ENCODE peak calls at places on chromosomes 7 and 10, in seven cellular contexts. One of them, this sample, is unnamed.

GRCh38 chr7:55484241-55484640 is 88.1 kb downstream of the VOPP1 start:
- DNase-seq in substantia nigra: no peak
- DNase-seq in AG04450: no peak
- DNase-seq in activated T-helper 1 cell treated with anti-CD3 and anti-CD28 coated beads, Interleukin-2, amount 50 U/mL, for 16 hours: no peak
- DNase-seq in Ammon's horn: no peak
- DNase-seq in CD8-positive, alpha-beta T cell: peak
- DNase-seq in GM20000: no peak
- DNase-seq in this sample: no peak

GRCh38 chr7:24741691-24742639 is 15.3 kb downstream of the GSDME start:
- DNase-seq in substantia nigra: no peak
- DNase-seq in AG04450: peak
- DNase-seq in activated T-helper 1 cell treated with anti-CD3 and anti-CD28 coated beads, Interleukin-2, amount 50 U/mL, for 16 hours: no peak
- DNase-seq in Ammon's horn: no peak
- DNase-seq in CD8-positive, alpha-beta T cell: no peak
- DNase-seq in GM20000: no peak
- DNase-seq in this sample: peak

GRCh38 chr7:5636446-5636835 is 145.0 kb downstream of the RNF216 start:
- DNase-seq in substantia nigra: peak
- DNase-seq in AG04450: no peak
- DNase-seq in activated T-helper 1 cell treated with anti-CD3 and anti-CD28 coated beads, Interleukin-2, amount 50 U/mL, for 16 hours: no peak
- DNase-seq in Ammon's horn: peak
- DNase-seq in CD8-positive, alpha-beta T cell: no peak
- DNase-seq in GM20000: no peak
- DNase-seq in this sample: no peak

GRCh38 chr7:105015631-105015965 is 1.6 kb downstream of the KMT2E start:
- DNase-seq in substantia nigra: no peak
- DNase-seq in AG04450: no peak
- DNase-seq in activated T-helper 1 cell treated with anti-CD3 and anti-CD28 coated beads, Interleukin-2, amount 50 U/mL, for 16 hours: no peak
- DNase-seq in Ammon's horn: peak
- DNase-seq in CD8-positive, alpha-beta T cell: no peak
- DNase-seq in GM20000: peak
- DNase-seq in this sample: no peak

GRCh38 chr7:80218723-80219122 is 84.1 kb downstream of the GNAI1 start:
- DNase-seq in substantia nigra: no peak
- DNase-seq in AG04450: peak
- DNase-seq in activated T-helper 1 cell treated with anti-CD3 and anti-CD28 coated beads, Interleukin-2, amount 50 U/mL, for 16 hours: no peak
- DNase-seq in Ammon's horn: no peak
- DNase-seq in CD8-positive, alpha-beta T cell: no peak
- DNase-seq in GM20000: no peak
- DNase-seq in this sample: peak

GRCh38 chr7:87739306-87739705 is 111.1 kb downstream of the RUNDC3B start:
- DNase-seq in substantia nigra: no peak
- DNase-seq in AG04450: no peak
- DNase-seq in activated T-helper 1 cell treated with anti-CD3 and anti-CD28 coated beads, Interleukin-2, amount 50 U/mL, for 16 hours: no peak
- DNase-seq in Ammon's horn: no peak
- DNase-seq in CD8-positive, alpha-beta T cell: no peak
- DNase-seq in GM20000: no peak
- DNase-seq in this sample: no peak

GRCh38 chr10:77341055-77341454 is 296.6 kb downstream of the KCNMA1 start:
- DNase-seq in substantia nigra: no peak
- DNase-seq in AG04450: no peak
- DNase-seq in activated T-helper 1 cell treated with anti-CD3 and anti-CD28 coated beads, Interleukin-2, amount 50 U/mL, for 16 hours: no peak
- DNase-seq in Ammon's horn: no peak
- DNase-seq in CD8-positive, alpha-beta T cell: no peak
- DNase-seq in GM20000: no peak
- DNase-seq in this sample: no peak

GRCh38 chr10:124000792-124001201 is 92.6 kb downstream of the CHST15 start:
- DNase-seq in substantia nigra: no peak
- DNase-seq in AG04450: no peak
- DNase-seq in activated T-helper 1 cell treated with anti-CD3 and anti-CD28 coated beads, Interleukin-2, amount 50 U/mL, for 16 hours: no peak
- DNase-seq in Ammon's horn: peak
- DNase-seq in CD8-positive, alpha-beta T cell: peak
- DNase-seq in GM20000: no peak
- DNase-seq in this sample: no peak

GRCh38 chr10:91635401-91636400 is 2.8 kb upstream of the PPP1R3C start:
- DNase-seq in substantia nigra: no peak
- DNase-seq in AG04450: no peak
- DNase-seq in activated T-helper 1 cell treated with anti-CD3 and anti-CD28 coated beads, Interleukin-2, amount 50 U/mL, for 16 hours: no peak
- DNase-seq in Ammon's horn: peak
- DNase-seq in CD8-positive, alpha-beta T cell: no peak
- DNase-seq in GM20000: peak
- DNase-seq in this sample: no peak

GRCh38 chr7:2109936-2110585 is 122.7 kb downstream of the MAD1L1 start:
- DNase-seq in substantia nigra: no peak
- DNase-seq in AG04450: peak
- DNase-seq in activated T-helper 1 cell treated with anti-CD3 and anti-CD28 coated beads, Interleukin-2, amount 50 U/mL, for 16 hours: peak
- DNase-seq in Ammon's horn: no peak
- DNase-seq in CD8-positive, alpha-beta T cell: no peak
- DNase-seq in GM20000: peak
- DNase-seq in this sample: peak

GRCh38 chr7:137462847-137463246 is 119.3 kb upstream of the PTN start:
- DNase-seq in substantia nigra: no peak
- DNase-seq in AG04450: no peak
- DNase-seq in activated T-helper 1 cell treated with anti-CD3 and anti-CD28 coated beads, Interleukin-2, amount 50 U/mL, for 16 hours: no peak
- DNase-seq in Ammon's horn: no peak
- DNase-seq in CD8-positive, alpha-beta T cell: no peak
- DNase-seq in GM20000: no peak
- DNase-seq in this sample: no peak

GRCh38 chr7:151073990-151074389 is 6.6 kb downstream of the FASTK start:
- DNase-seq in substantia nigra: no peak
- DNase-seq in AG04450: no peak
- DNase-seq in activated T-helper 1 cell treated with anti-CD3 and anti-CD28 coated beads, Interleukin-2, amount 50 U/mL, for 16 hours: no peak
- DNase-seq in Ammon's horn: no peak
- DNase-seq in CD8-positive, alpha-beta T cell: no peak
- DNase-seq in GM20000: no peak
- DNase-seq in this sample: no peak

GRCh38 chr7:124072603-124073324 is 39.9 kb upstream of the TMEM229A start:
- DNase-seq in substantia nigra: no peak
- DNase-seq in AG04450: peak
- DNase-seq in activated T-helper 1 cell treated with anti-CD3 and anti-CD28 coated beads, Interleukin-2, amount 50 U/mL, for 16 hours: no peak
- DNase-seq in Ammon's horn: no peak
- DNase-seq in CD8-positive, alpha-beta T cell: no peak
- DNase-seq in GM20000: no peak
- DNase-seq in this sample: no peak

GRCh38 chr10:50550291-50550839 is 73.4 kb downstream of the SGMS1 start:
- DNase-seq in substantia nigra: no peak
- DNase-seq in AG04450: no peak
- DNase-seq in activated T-helper 1 cell treated with anti-CD3 and anti-CD28 coated beads, Interleukin-2, amount 50 U/mL, for 16 hours: no peak
- DNase-seq in Ammon's horn: no peak
- DNase-seq in CD8-positive, alpha-beta T cell: no peak
- DNase-seq in GM20000: no peak
- DNase-seq in this sample: no peak

GRCh38 chr10:68133553-68133952 is 24.3 kb downstream of the MYPN start:
- DNase-seq in substantia nigra: no peak
- DNase-seq in AG04450: no peak
- DNase-seq in activated T-helper 1 cell treated with anti-CD3 and anti-CD28 coated beads, Interleukin-2, amount 50 U/mL, for 16 hours: no peak
- DNase-seq in Ammon's horn: no peak
- DNase-seq in CD8-positive, alpha-beta T cell: no peak
- DNase-seq in GM20000: no peak
- DNase-seq in this sample: no peak

GRCh38 chr10:114615600-114616007 is 42.5 kb downstream of the ABLIM1 start:
- DNase-seq in substantia nigra: no peak
- DNase-seq in AG04450: no peak
- DNase-seq in activated T-helper 1 cell treated with anti-CD3 and anti-CD28 coated beads, Interleukin-2, amount 50 U/mL, for 16 hours: no peak
- DNase-seq in Ammon's horn: no peak
- DNase-seq in CD8-positive, alpha-beta T cell: no peak
- DNase-seq in GM20000: peak
- DNase-seq in this sample: no peak

GRCh38 chr7:47669178-47669878 is 87.4 kb upstream of the TNS3 start:
- DNase-seq in substantia nigra: no peak
- DNase-seq in AG04450: peak
- DNase-seq in activated T-helper 1 cell treated with anti-CD3 and anti-CD28 coated beads, Interleukin-2, amount 50 U/mL, for 16 hours: no peak
- DNase-seq in Ammon's horn: peak
- DNase-seq in CD8-positive, alpha-beta T cell: no peak
- DNase-seq in GM20000: peak
- DNase-seq in this sample: peak

GRCh38 chr10:110671788-110672579 is 27.8 kb downstream of the RBM20 start:
- DNase-seq in substantia nigra: peak
- DNase-seq in AG04450: no peak
- DNase-seq in activated T-helper 1 cell treated with anti-CD3 and anti-CD28 coated beads, Interleukin-2, amount 50 U/mL, for 16 hours: peak
- DNase-seq in Ammon's horn: peak
- DNase-seq in CD8-positive, alpha-beta T cell: peak
- DNase-seq in GM20000: peak
- DNase-seq in this sample: no peak

GRCh38 chr10:132522521-132523411 is 14.8 kb upstream of the INPP5A start:
- DNase-seq in substantia nigra: no peak
- DNase-seq in AG04450: no peak
- DNase-seq in activated T-helper 1 cell treated with anti-CD3 and anti-CD28 coated beads, Interleukin-2, amount 50 U/mL, for 16 hours: no peak
- DNase-seq in Ammon's horn: no peak
- DNase-seq in CD8-positive, alpha-beta T cell: no peak
- DNase-seq in GM20000: no peak
- DNase-seq in this sample: no peak

GRCh38 chr7:24574365-24574764 is 1.1 kb downstream of the PALS2 start:
- DNase-seq in substantia nigra: no peak
- DNase-seq in AG04450: no peak
- DNase-seq in activated T-helper 1 cell treated with anti-CD3 and anti-CD28 coated beads, Interleukin-2, amount 50 U/mL, for 16 hours: no peak
- DNase-seq in Ammon's horn: no peak
- DNase-seq in CD8-positive, alpha-beta T cell: no peak
- DNase-seq in GM20000: no peak
- DNase-seq in this sample: no peak

GRCh38 chr10:13810536-13810935 is 223.8 kb downstream of the PRPF18 start:
- DNase-seq in substantia nigra: no peak
- DNase-seq in AG04450: no peak
- DNase-seq in activated T-helper 1 cell treated with anti-CD3 and anti-CD28 coated beads, Interleukin-2, amount 50 U/mL, for 16 hours: no peak
- DNase-seq in Ammon's horn: no peak
- DNase-seq in CD8-positive, alpha-beta T cell: no peak
- DNase-seq in GM20000: no peak
- DNase-seq in this sample: no peak

GRCh38 chr7:24283559-24283899 is 461 bp upstream of the NPY start:
- DNase-seq in substantia nigra: no peak
- DNase-seq in AG04450: no peak
- DNase-seq in activated T-helper 1 cell treated with anti-CD3 and anti-CD28 coated beads, Interleukin-2, amount 50 U/mL, for 16 hours: no peak
- DNase-seq in Ammon's horn: no peak
- DNase-seq in CD8-positive, alpha-beta T cell: no peak
- DNase-seq in GM20000: no peak
- DNase-seq in this sample: no peak

GRCh38 chr10:106435081-106435480 is 729.4 kb downstream of the SORCS1 start:
- DNase-seq in substantia nigra: no peak
- DNase-seq in AG04450: no peak
- DNase-seq in activated T-helper 1 cell treated with anti-CD3 and anti-CD28 coated beads, Interleukin-2, amount 50 U/mL, for 16 hours: no peak
- DNase-seq in Ammon's horn: no peak
- DNase-seq in CD8-positive, alpha-beta T cell: no peak
- DNase-seq in GM20000: no peak
- DNase-seq in this sample: no peak

GRCh38 chr10:5563991-5564536 is 39.3 kb downstream of the CALML3 start:
- DNase-seq in substantia nigra: no peak
- DNase-seq in AG04450: no peak
- DNase-seq in activated T-helper 1 cell treated with anti-CD3 and anti-CD28 coated beads, Interleukin-2, amount 50 U/mL, for 16 hours: peak
- DNase-seq in Ammon's horn: no peak
- DNase-seq in CD8-positive, alpha-beta T cell: peak
- DNase-seq in GM20000: no peak
- DNase-seq in this sample: no peak

GRCh38 chr7:133047321-133047720 is 34.6 kb downstream of the CHCHD3 start:
- DNase-seq in substantia nigra: no peak
- DNase-seq in AG04450: no peak
- DNase-seq in activated T-helper 1 cell treated with anti-CD3 and anti-CD28 coated beads, Interleukin-2, amount 50 U/mL, for 16 hours: no peak
- DNase-seq in Ammon's horn: no peak
- DNase-seq in CD8-positive, alpha-beta T cell: no peak
- DNase-seq in GM20000: no peak
- DNase-seq in this sample: no peak

GRCh38 chr10:30353851-30354250 is 4.8 kb upstream of the MTPAP start:
- DNase-seq in substantia nigra: no peak
- DNase-seq in AG04450: peak
- DNase-seq in activated T-helper 1 cell treated with anti-CD3 and anti-CD28 coated beads, Interleukin-2, amount 50 U/mL, for 16 hours: no peak
- DNase-seq in Ammon's horn: no peak
- DNase-seq in CD8-positive, alpha-beta T cell: no peak
- DNase-seq in GM20000: no peak
- DNase-seq in this sample: peak

GRCh38 chr7:45179666-45180065 is 22.1 kb downstream of the RAMP3 start:
- DNase-seq in substantia nigra: no peak
- DNase-seq in AG04450: no peak
- DNase-seq in activated T-helper 1 cell treated with anti-CD3 and anti-CD28 coated beads, Interleukin-2, amount 50 U/mL, for 16 hours: no peak
- DNase-seq in Ammon's horn: no peak
- DNase-seq in CD8-positive, alpha-beta T cell: no peak
- DNase-seq in GM20000: no peak
- DNase-seq in this sample: no peak

GRCh38 chr7:39587393-39587792 is 21.2 kb downstream of the YAE1 start:
- DNase-seq in substantia nigra: no peak
- DNase-seq in AG04450: no peak
- DNase-seq in activated T-helper 1 cell treated with anti-CD3 and anti-CD28 coated beads, Interleukin-2, amount 50 U/mL, for 16 hours: no peak
- DNase-seq in Ammon's horn: no peak
- DNase-seq in CD8-positive, alpha-beta T cell: no peak
- DNase-seq in GM20000: no peak
- DNase-seq in this sample: no peak

GRCh38 chr7:3154881-3155494 is 111.3 kb upstream of the CARD11 start:
- DNase-seq in substantia nigra: no peak
- DNase-seq in AG04450: peak
- DNase-seq in activated T-helper 1 cell treated with anti-CD3 and anti-CD28 coated beads, Interleukin-2, amount 50 U/mL, for 16 hours: peak
- DNase-seq in Ammon's horn: peak
- DNase-seq in CD8-positive, alpha-beta T cell: peak
- DNase-seq in GM20000: peak
- DNase-seq in this sample: peak

GRCh38 chr7:83469491-83469890 is 179.4 kb downstream of the SEMA3E start:
- DNase-seq in substantia nigra: no peak
- DNase-seq in AG04450: no peak
- DNase-seq in activated T-helper 1 cell treated with anti-CD3 and anti-CD28 coated beads, Interleukin-2, amount 50 U/mL, for 16 hours: no peak
- DNase-seq in Ammon's horn: no peak
- DNase-seq in CD8-positive, alpha-beta T cell: no peak
- DNase-seq in GM20000: no peak
- DNase-seq in this sample: no peak

GRCh38 chr7:32681174-32681518 is 185.9 kb downstream of the AVL9 start:
- DNase-seq in substantia nigra: no peak
- DNase-seq in AG04450: no peak
- DNase-seq in activated T-helper 1 cell treated with anti-CD3 and anti-CD28 coated beads, Interleukin-2, amount 50 U/mL, for 16 hours: no peak
- DNase-seq in Ammon's horn: no peak
- DNase-seq in CD8-positive, alpha-beta T cell: no peak
- DNase-seq in GM20000: no peak
- DNase-seq in this sample: no peak

GRCh38 chr10:50231515-50232260 is 19.6 kb downstream of the ASAH2 start:
- DNase-seq in substantia nigra: no peak
- DNase-seq in AG04450: no peak
- DNase-seq in activated T-helper 1 cell treated with anti-CD3 and anti-CD28 coated beads, Interleukin-2, amount 50 U/mL, for 16 hours: no peak
- DNase-seq in Ammon's horn: no peak
- DNase-seq in CD8-positive, alpha-beta T cell: no peak
- DNase-seq in GM20000: peak
- DNase-seq in this sample: no peak

GRCh38 chr10:123309740-123310139 is 155.5 kb downstream of the BUB3 start:
- DNase-seq in substantia nigra: no peak
- DNase-seq in AG04450: no peak
- DNase-seq in activated T-helper 1 cell treated with anti-CD3 and anti-CD28 coated beads, Interleukin-2, amount 50 U/mL, for 16 hours: no peak
- DNase-seq in Ammon's horn: peak
- DNase-seq in CD8-positive, alpha-beta T cell: peak
- DNase-seq in GM20000: no peak
- DNase-seq in this sample: no peak

GRCh38 chr10:112279482-112279881 is 3.7 kb upstream of the TECTB start:
- DNase-seq in substantia nigra: no peak
- DNase-seq in AG04450: no peak
- DNase-seq in activated T-helper 1 cell treated with anti-CD3 and anti-CD28 coated beads, Interleukin-2, amount 50 U/mL, for 16 hours: no peak
- DNase-seq in Ammon's horn: no peak
- DNase-seq in CD8-positive, alpha-beta T cell: no peak
- DNase-seq in GM20000: no peak
- DNase-seq in this sample: no peak

GRCh38 chr10:13219685-13220670 is 14.2 kb downstream of the UCMA start:
- DNase-seq in substantia nigra: no peak
- DNase-seq in AG04450: no peak
- DNase-seq in activated T-helper 1 cell treated with anti-CD3 and anti-CD28 coated beads, Interleukin-2, amount 50 U/mL, for 16 hours: no peak
- DNase-seq in Ammon's horn: no peak
- DNase-seq in CD8-positive, alpha-beta T cell: no peak
- DNase-seq in GM20000: peak
- DNase-seq in this sample: no peak

GRCh38 chr7:143288836-143289235 is 685 bp downstream of the CASP2 start:
- DNase-seq in substantia nigra: no peak
- DNase-seq in AG04450: no peak
- DNase-seq in activated T-helper 1 cell treated with anti-CD3 and anti-CD28 coated beads, Interleukin-2, amount 50 U/mL, for 16 hours: no peak
- DNase-seq in Ammon's horn: no peak
- DNase-seq in CD8-positive, alpha-beta T cell: no peak
- DNase-seq in GM20000: no peak
- DNase-seq in this sample: no peak

GRCh38 chr7:95772771-95773581 is 622 bp downstream of the DYNC1I1 start:
- DNase-seq in substantia nigra: no peak
- DNase-seq in AG04450: no peak
- DNase-seq in activated T-helper 1 cell treated with anti-CD3 and anti-CD28 coated beads, Interleukin-2, amount 50 U/mL, for 16 hours: no peak
- DNase-seq in Ammon's horn: peak
- DNase-seq in CD8-positive, alpha-beta T cell: no peak
- DNase-seq in GM20000: no peak
- DNase-seq in this sample: no peak

GRCh38 chr10:30559118-30559684 is 70.4 kb downstream of the LYZL2 start:
- DNase-seq in substantia nigra: no peak
- DNase-seq in AG04450: no peak
- DNase-seq in activated T-helper 1 cell treated with anti-CD3 and anti-CD28 coated beads, Interleukin-2, amount 50 U/mL, for 16 hours: no peak
- DNase-seq in Ammon's horn: no peak
- DNase-seq in CD8-positive, alpha-beta T cell: no peak
- DNase-seq in GM20000: no peak
- DNase-seq in this sample: no peak

This sample was measured in HS-27A.